ENCODE peak calls at places on chromosomes 1 and 21, in seven cellular contexts. One of them, this sample, is unnamed.

GRCh38 chr1:159779403-159779851 is 1.3 kb upstream of the DUSP23 start:
- DNase-seq in H1: no peak
- DNase-seq in SK-N-SH: no peak
- DNase-seq in Panc1: no peak
- DNase-seq in HepG2: no peak
- DNase-seq in K562: no peak
- DNase-seq in GM12878: no peak
- DNase-seq in this sample: no peak

GRCh38 chr1:82143108-82143833 is 342.5 kb downstream of the ADGRL2 start:
- DNase-seq in K562: no peak
- DNase-seq in SK-N-SH: no peak
- DNase-seq in H1: no peak
- DNase-seq in GM12878: no peak
- DNase-seq in Panc1: no peak
- DNase-seq in HepG2: no peak
- DNase-seq in this sample: no peak

GRCh38 chr1:27122652-27123051 is 32.3 kb downstream of the SLC9A1 start:
- DNase-seq in H1: no peak
- DNase-seq in SK-N-SH: no peak
- DNase-seq in K562: peak
- DNase-seq in Panc1: peak
- DNase-seq in HepG2: peak
- DNase-seq in GM12878: no peak
- DNase-seq in this sample: no peak

GRCh38 chr1:1119272-1119890 is 3.5 kb upstream of the C1orf159 start:
- DNase-seq in H1: no peak
- DNase-seq in HepG2: no peak
- DNase-seq in Panc1: no peak
- DNase-seq in SK-N-SH: no peak
- DNase-seq in K562: no peak
- DNase-seq in GM12878: no peak
- DNase-seq in this sample: no peak

GRCh38 chr1:53631622-53632310 is 107.2 kb downstream of the GLIS1 start:
- DNase-seq in Panc1: no peak
- DNase-seq in H1: no peak
- DNase-seq in GM12878: no peak
- DNase-seq in SK-N-SH: no peak
- DNase-seq in HepG2: no peak
- DNase-seq in K562: no peak
- DNase-seq in this sample: no peak

GRCh38 chr1:158563852-158564251 is 6.5 kb downstream of the OR6P1 start:
- DNase-seq in H1: no peak
- DNase-seq in SK-N-SH: no peak
- DNase-seq in K562: no peak
- DNase-seq in GM12878: no peak
- DNase-seq in Panc1: no peak
- DNase-seq in HepG2: no peak
- DNase-seq in this sample: no peak

GRCh38 chr1:110875216-110875731 is 2.3 kb downstream of the CD53 start:
- DNase-seq in H1: no peak
- DNase-seq in HepG2: no peak
- DNase-seq in Panc1: no peak
- DNase-seq in K562: no peak
- DNase-seq in GM12878: peak
- DNase-seq in SK-N-SH: no peak
- DNase-seq in this sample: no peak

GRCh38 chr1:173193639-173194038 is 13.5 kb downstream of the TNFSF4 start:
- DNase-seq in H1: no peak
- DNase-seq in K562: no peak
- DNase-seq in HepG2: no peak
- DNase-seq in SK-N-SH: no peak
- DNase-seq in Panc1: no peak
- DNase-seq in GM12878: no peak
- DNase-seq in this sample: no peak

GRCh38 chr1:231653611-231654010 is 27.0 kb downstream of the DISC1 start:
- DNase-seq in HepG2: no peak
- DNase-seq in GM12878: no peak
- DNase-seq in Panc1: no peak
- DNase-seq in H1: no peak
- DNase-seq in SK-N-SH: no peak
- DNase-seq in K562: no peak
- DNase-seq in this sample: no peak

GRCh38 chr1:246001821-246002220 is 505.3 kb downstream of the SMYD3 start:
- DNase-seq in SK-N-SH: no peak
- DNase-seq in K562: no peak
- DNase-seq in GM12878: no peak
- DNase-seq in HepG2: no peak
- DNase-seq in H1: no peak
- DNase-seq in Panc1: no peak
- DNase-seq in this sample: no peak

GRCh38 chr1:25117233-25117823 is 115.0 kb downstream of the SYF2 start:
- DNase-seq in Panc1: no peak
- DNase-seq in GM12878: no peak
- DNase-seq in HepG2: peak
- DNase-seq in K562: peak
- DNase-seq in H1: peak
- DNase-seq in SK-N-SH: no peak
- DNase-seq in this sample: peak

GRCh38 chr1:85344256-85344694 is 67.8 kb upstream of the BCL10 start:
- DNase-seq in K562: peak
- DNase-seq in H1: peak
- DNase-seq in Panc1: no peak
- DNase-seq in GM12878: no peak
- DNase-seq in HepG2: peak
- DNase-seq in SK-N-SH: peak
- DNase-seq in this sample: no peak

GRCh38 chr1:211546543-211546942 is 32.4 kb downstream of the SLC30A1 start:
- DNase-seq in Panc1: no peak
- DNase-seq in GM12878: no peak
- DNase-seq in SK-N-SH: no peak
- DNase-seq in H1: no peak
- DNase-seq in K562: no peak
- DNase-seq in HepG2: no peak
- DNase-seq in this sample: no peak

GRCh38 chr1:239155466-239155865 is 230.9 kb upstream of the CHRM3 start:
- DNase-seq in Panc1: no peak
- DNase-seq in K562: no peak
- DNase-seq in SK-N-SH: no peak
- DNase-seq in H1: no peak
- DNase-seq in GM12878: no peak
- DNase-seq in HepG2: no peak
- DNase-seq in this sample: no peak

GRCh38 chr21:33023574-33024277 is 2.0 kb upstream of the OLIG2 start:
- DNase-seq in SK-N-SH: peak
- DNase-seq in K562: no peak
- DNase-seq in GM12878: no peak
- DNase-seq in HepG2: no peak
- DNase-seq in H1: no peak
- DNase-seq in Panc1: no peak
- DNase-seq in this sample: no peak

GRCh38 chr1:39128959-39129358 is 75.5 kb upstream of the MACF1 start:
- DNase-seq in GM12878: no peak
- DNase-seq in H1: no peak
- DNase-seq in Panc1: no peak
- DNase-seq in K562: no peak
- DNase-seq in SK-N-SH: no peak
- DNase-seq in HepG2: no peak
- DNase-seq in this sample: peak

GRCh38 chr1:87329756-87330200 is 1.1 kb downstream of the LMO4 start:
- DNase-seq in K562: no peak
- DNase-seq in GM12878: no peak
- DNase-seq in HepG2: no peak
- DNase-seq in Panc1: no peak
- DNase-seq in SK-N-SH: no peak
- DNase-seq in H1: no peak
- DNase-seq in this sample: no peak

GRCh38 chr1:162562452-162562828 is 918 bp downstream of the UAP1 start:
- DNase-seq in Panc1: peak
- DNase-seq in HepG2: peak
- DNase-seq in H1: no peak
- DNase-seq in SK-N-SH: no peak
- DNase-seq in K562: no peak
- DNase-seq in GM12878: no peak
- DNase-seq in this sample: no peak

GRCh38 chr1:24236170-24237045 is 49.3 kb upstream of the IFNLR1 start:
- DNase-seq in HepG2: no peak
- DNase-seq in Panc1: peak
- DNase-seq in H1: no peak
- DNase-seq in K562: no peak
- DNase-seq in GM12878: no peak
- DNase-seq in SK-N-SH: no peak
- DNase-seq in this sample: peak

GRCh38 chr1:54485417-54485816 is 62.6 kb upstream of the ACOT11 start:
- DNase-seq in GM12878: no peak
- DNase-seq in Panc1: no peak
- DNase-seq in SK-N-SH: no peak
- DNase-seq in HepG2: no peak
- DNase-seq in H1: no peak
- DNase-seq in K562: no peak
- DNase-seq in this sample: no peak

GRCh38 chr1:31586376-31587327 is 10.3 kb downstream of the TINAGL1 start:
- DNase-seq in GM12878: no peak
- DNase-seq in HepG2: no peak
- DNase-seq in SK-N-SH: no peak
- DNase-seq in H1: no peak
- DNase-seq in K562: peak
- DNase-seq in Panc1: no peak
- DNase-seq in this sample: no peak

GRCh38 chr1:31588751-31589515 is 12.6 kb downstream of the TINAGL1 start:
- DNase-seq in SK-N-SH: no peak
- DNase-seq in H1: no peak
- DNase-seq in HepG2: no peak
- DNase-seq in GM12878: no peak
- DNase-seq in K562: peak
- DNase-seq in Panc1: no peak
- DNase-seq in this sample: no peak

GRCh38 chr1:31585736-31586365 is 9.5 kb downstream of the TINAGL1 start:
- DNase-seq in SK-N-SH: no peak
- DNase-seq in GM12878: no peak
- DNase-seq in HepG2: no peak
- DNase-seq in Panc1: no peak
- DNase-seq in K562: peak
- DNase-seq in H1: no peak
- DNase-seq in this sample: no peak

GRCh38 chr1:31584869-31585735 is 8.8 kb downstream of the TINAGL1 start:
- DNase-seq in Panc1: no peak
- DNase-seq in K562: no peak
- DNase-seq in GM12878: no peak
- DNase-seq in HepG2: no peak
- DNase-seq in SK-N-SH: no peak
- DNase-seq in H1: no peak
- DNase-seq in this sample: no peak

GRCh38 chr1:31587720-31588423 is 11.6 kb downstream of the TINAGL1 start:
- DNase-seq in SK-N-SH: peak
- DNase-seq in K562: peak
- DNase-seq in HepG2: peak
- DNase-seq in Panc1: no peak
- DNase-seq in GM12878: no peak
- DNase-seq in H1: no peak
- DNase-seq in this sample: no peak
- TF ChIP-seq POLR2AphosphoS5 in SK-N-SH: no peak
- TF ChIP-seq POLR2AphosphoS5 in K562: no peak
- TF ChIP-seq POLR2AphosphoS5 in HepG2: no peak
- TF ChIP-seq POLR2AphosphoS5 in Panc1: no peak
- TF ChIP-seq POLR2AphosphoS5 in GM12878: no peak
- TF ChIP-seq POLR2AphosphoS5 in H1: no peak
- TF ChIP-seq POLR2AphosphoS5 in this sample: peak

GRCh38 chr1:213376862-213377372 is 325.9 kb downstream of the RPS6KC1 start:
- DNase-seq in GM12878: no peak
- DNase-seq in Panc1: no peak
- DNase-seq in SK-N-SH: no peak
- DNase-seq in K562: no peak
- DNase-seq in HepG2: peak
- DNase-seq in H1: no peak
- DNase-seq in this sample: no peak
- TF ChIP-seq SIN3A in GM12878: no peak
- TF ChIP-seq SIN3A in Panc1: no peak
- TF ChIP-seq SIN3A in SK-N-SH: no peak
- TF ChIP-seq SIN3A in K562: no peak
- TF ChIP-seq SIN3A in HepG2: no peak
- TF ChIP-seq SIN3A in H1: no peak
- TF ChIP-seq SIN3A in this sample: no peak

DNA sequence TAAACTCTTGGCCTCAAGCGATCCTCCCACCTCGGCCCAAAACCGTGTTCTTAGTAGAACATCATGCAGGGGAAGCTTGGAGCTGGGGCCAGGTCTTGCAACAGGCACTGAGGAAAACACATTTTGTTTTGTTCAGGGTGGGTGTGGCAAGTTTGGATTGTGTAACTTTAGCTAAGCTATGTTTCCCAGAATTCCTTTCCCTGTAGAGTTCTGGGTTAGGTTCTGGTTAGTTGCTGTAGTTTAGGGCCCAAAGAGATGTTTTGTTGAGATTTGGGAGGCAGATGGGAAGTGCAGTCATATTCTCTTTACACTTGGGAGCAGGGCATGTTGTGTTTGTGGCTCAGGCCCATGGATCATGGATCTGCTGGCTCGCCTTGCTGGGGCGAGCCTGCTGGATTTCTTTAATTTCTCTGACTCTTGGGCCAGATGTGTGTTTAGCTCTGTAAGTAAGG is 24.0 kb downstream of the PLA2G5 start:
- DNase-seq in HepG2: no peak
- DNase-seq in Panc1: no peak
- DNase-seq in H1: no peak
- DNase-seq in K562: no peak
- DNase-seq in GM12878: no peak
- DNase-seq in SK-N-SH: no peak
- DNase-seq in this sample: no peak
- TF ChIP-seq POLR2AphosphoS5 in HepG2: no peak
- TF ChIP-seq POLR2AphosphoS5 in Panc1: no peak
- TF ChIP-seq POLR2AphosphoS5 in H1: no peak
- TF ChIP-seq POLR2AphosphoS5 in K562: no peak
- TF ChIP-seq POLR2AphosphoS5 in GM12878: no peak
- TF ChIP-seq POLR2AphosphoS5 in SK-N-SH: no peak
- TF ChIP-seq POLR2AphosphoS5 in this sample: no peak

GRCh38 chr21:44424608-44425306 is 30.6 kb upstream of the LRRC3 start:
- DNase-seq in H1: no peak
- DNase-seq in GM12878: no peak
- DNase-seq in HepG2: no peak
- DNase-seq in SK-N-SH: no peak
- DNase-seq in Panc1: no peak
- DNase-seq in K562: no peak
- DNase-seq in this sample: no peak
- TF ChIP-seq SIN3A in H1: no peak
- TF ChIP-seq SIN3A in GM12878: no peak
- TF ChIP-seq SIN3A in HepG2: no peak
- TF ChIP-seq SIN3A in SK-N-SH: no peak
- TF ChIP-seq SIN3A in Panc1: no peak
- TF ChIP-seq SIN3A in K562: no peak
- TF ChIP-seq SIN3A in this sample: no peak

GRCh38 chr1:89820423-89821321 is at the start of gene LRRC8D:
- DNase-seq in HepG2: peak
- DNase-seq in GM12878: no peak
- DNase-seq in K562: peak
- DNase-seq in SK-N-SH: peak
- DNase-seq in Panc1: no peak
- DNase-seq in H1: no peak
- DNase-seq in this sample: peak
- TF ChIP-seq POLR2AphosphoS5 in HepG2: peak
- TF ChIP-seq POLR2AphosphoS5 in GM12878: peak
- TF ChIP-seq POLR2AphosphoS5 in K562: peak
- TF ChIP-seq POLR2AphosphoS5 in SK-N-SH: peak
- TF ChIP-seq POLR2AphosphoS5 in Panc1: peak
- TF ChIP-seq POLR2AphosphoS5 in H1: peak
- TF ChIP-seq POLR2AphosphoS5 in this sample: peak